ENCODE peak calls at places on chromosome 10, in eight cellular contexts. M, G, W, V, X, K, Z and Y are unnamed samples.
A peak's percentile ranks its signal among the peaks of the same experiment; 100 is the strongest.

GRCh38 chr10:63431962-63432797 is 33.6 kb downstream of the JMJD1C start:
- DNase-seq in M (no peak), G (no peak), W (no peak), V (peak; percentile 14), X (no peak), K (peak; percentile 23), Z (no peak), Y (no peak)

GRCh38 chr10:62188021-62188616 is 80.5 kb downstream of the RTKN2 start:
- DNase-seq in M (no peak), G (no peak), W (no peak), V (no peak), X (no peak), K (no peak), Z (no peak), Y (no peak)

GRCh38 chr10:67452892-67453291 is 243.1 kb downstream of the CTNNA3 start:
- DNase-seq in M (no peak), G (peak; percentile 18), W (peak; percentile 14), V (no peak), X (no peak), K (no peak), Z (no peak), Y (no peak)

GRCh38 chr10:127227027-127227426 is 30.6 kb upstream of the INSYN2A start:
- DNase-seq in M (no peak), G (no peak), W (no peak), V (no peak), X (no peak), K (no peak), Z (no peak), Y (no peak)

GRCh38 chr10:66190413-66190812 is 735.4 kb upstream of the LRRTM3 start:
- DNase-seq in M (no peak), G (no peak), W (no peak), V (no peak), X (no peak), K (no peak), Z (no peak), Y (no peak)

GRCh38 chr10:28130267-28130666 is 131.4 kb upstream of the ODAD2 start:
- DNase-seq in M (no peak), G (no peak), W (no peak), V (peak; percentile 75), X (no peak), K (no peak), Z (no peak), Y (no peak)

GRCh38 chr10:1151071-1152033 is 95.2 kb downstream of the WDR37 start:
- DNase-seq in M (no peak), G (no peak), W (no peak), V (peak; percentile 7), X (no peak), K (no peak), Z (no peak), Y (no peak)

GRCh38 chr10:792083-792791 is 102.8 kb upstream of the DIP2C start:
- DNase-seq in M (peak; percentile 41), G (no peak), W (no peak), V (no peak), X (no peak), K (no peak), Z (no peak), Y (no peak)

GRCh38 chr10:102555781-102556328 is 52.1 kb downstream of the SUFU start:
- DNase-seq in M (no peak), G (no peak), W (no peak), V (peak; percentile 88), X (peak; percentile 57), K (no peak), Z (no peak), Y (no peak)

GRCh38 chr10:1085258-1085657 is 29.1 kb downstream of the WDR37 start:
- DNase-seq in M (no peak), G (peak; percentile 16), W (no peak), V (peak; percentile 14), X (no peak), K (no peak), Z (no peak), Y (no peak)

GRCh38 chr10:72316748-72317435 is 37.8 kb downstream of the DNAJB12 start:
- DNase-seq in M (peak; percentile 85), G (peak; percentile 78), W (peak; percentile 84), V (no peak), X (peak; percentile 50), K (no peak), Z (no peak), Y (no peak)

GRCh38 chr10:58152698-58153263 is 114.9 kb downstream of the IPMK start:
- DNase-seq in M (peak; percentile 55), G (peak; percentile 57), W (peak; percentile 13), V (peak; percentile 53), X (peak; percentile 9), K (no peak), Z (peak; percentile 45), Y (no peak)

GRCh38 chr10:131061221-131061620 is 250.3 kb downstream of the TCERG1L start:
- DNase-seq in M (no peak), G (no peak), W (no peak), V (no peak), X (no peak), K (no peak), Z (no peak), Y (no peak)

GRCh38 chr10:9052767-9053166 is 998.3 kb downstream of the GATA3 start:
- DNase-seq in M (no peak), G (no peak), W (no peak), V (no peak), X (no peak), K (no peak), Z (no peak), Y (no peak)

GRCh38 chr10:18334116-18334867 is 194.1 kb downstream of the CACNB2 start:
- DNase-seq in M (no peak), G (no peak), W (no peak), V (peak; percentile 18), X (no peak), K (no peak), Z (no peak), Y (no peak)

GRCh38 chr10:100826983-100827818 is 81.8 kb downstream of the PAX2 start:
- DNase-seq in M (no peak), G (peak; percentile 74), W (no peak), V (no peak), X (no peak), K (no peak), Z (no peak), Y (no peak)

GRCh38 chr10:42975558-42976352 is 101.1 kb upstream of the RET start:
- DNase-seq in M (no peak), G (peak; percentile 4), W (no peak), V (no peak), X (no peak), K (no peak), Z (no peak), Y (no peak)

GRCh38 chr10:125414998-125415397 is 254.6 kb upstream of the CTBP2 start:
- DNase-seq in M (no peak), G (peak; percentile 12), W (no peak), V (peak; percentile 35), X (no peak), K (no peak), Z (no peak), Y (no peak)

GRCh38 chr10:42951486-42952251 is 125.2 kb upstream of the RET start:
- DNase-seq in M (peak; percentile 46), G (peak; percentile 75), W (no peak), V (no peak), X (no peak), K (no peak), Z (no peak), Y (no peak)

GRCh38 chr10:131418686-131419085 is 107.2 kb upstream of the TCERG1L start:
- DNase-seq in M (no peak), G (no peak), W (no peak), V (no peak), X (no peak), K (no peak), Z (no peak), Y (no peak)

GRCh38 chr10:18224626-18225445 is 84.6 kb downstream of the CACNB2 start:
- DNase-seq in M (no peak), G (peak; percentile 26), W (no peak), V (no peak), X (no peak), K (no peak), Z (peak; percentile 28), Y (no peak)

GRCh38 chr10:69375307-69376151 is 41.2 kb downstream of the TACR2 start:
- DNase-seq in M (no peak), G (peak; percentile 75), W (no peak), V (no peak), X (peak; percentile 94), K (no peak), Z (no peak), Y (no peak)
- TF ChIP-seq POLR2A in M (no peak), G (no peak), W (no peak), V (no peak), X (no peak), K (no peak), Z (no peak), Y (no peak)

DNA sequence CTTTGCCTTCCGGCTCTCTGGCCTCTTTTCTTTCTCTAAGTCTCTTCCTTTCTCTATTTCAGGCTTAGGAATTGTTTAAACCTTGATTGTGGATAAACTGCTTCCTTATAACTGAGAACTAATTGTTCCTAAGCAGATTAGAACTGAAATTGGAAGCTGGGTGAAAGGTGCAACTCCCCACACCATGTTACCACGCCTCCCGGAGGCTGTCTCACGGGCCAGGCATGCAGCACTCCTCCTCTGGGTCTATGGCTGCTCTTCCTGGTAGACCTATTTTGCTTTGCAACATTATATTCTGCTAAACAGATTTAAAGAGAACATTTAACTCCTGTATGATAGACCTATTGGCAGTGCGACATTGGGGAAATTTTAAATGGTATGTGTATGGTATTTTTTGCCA is 298.3 kb downstream of the CCSER2 start:
- DNase-seq in M (no peak), G (no peak), W (no peak), V (no peak), X (no peak), K (no peak), Z (no peak), Y (no peak)
- H3K27me3 ChIP-seq in M (no peaks in the 10 kb centered on the region), G (no peaks in the 10 kb centered on the region), W (no peaks in the 10 kb centered on the region), V (no peaks in the 10 kb centered on the region), X (no peaks in the 10 kb centered on the region), K (no peaks in the 10 kb centered on the region), Z (no peaks in the 10 kb centered on the region), Y (no peaks in the 10 kb centered on the region)

DNA sequence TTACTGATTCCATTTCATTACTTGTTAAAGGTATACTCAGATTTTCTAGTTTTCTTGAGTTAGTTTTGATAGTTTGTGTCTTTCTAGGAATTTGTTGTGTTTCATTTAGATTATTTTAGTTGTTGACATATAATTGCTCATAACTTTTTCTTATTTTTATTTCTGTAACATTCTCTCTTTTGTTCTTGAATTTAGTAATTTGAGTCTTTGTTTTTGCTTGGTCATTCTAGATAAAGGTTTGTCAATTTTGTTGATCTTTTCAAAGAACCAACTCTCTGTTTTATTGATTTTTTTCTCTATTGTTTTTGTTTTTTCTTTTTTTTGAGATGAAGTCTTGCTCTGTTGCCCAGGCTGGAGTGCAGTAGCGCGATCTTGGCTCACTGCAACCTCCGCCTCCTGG is 7.2 kb downstream of the EXOC6 start:
- DNase-seq in M (no peak), G (no peak), W (no peak), V (no peak), X (no peak), K (no peak), Z (no peak), Y (no peak)
- TF ChIP-seq CTCF in M (no peak), G (no peak), W (no peak), V (no peak), X (no peak), K (no peak), Z (no peak), Y (no peak)

GRCh38 chr10:31697271-31698168 is 231.1 kb downstream of the ARHGAP12 start:
- DNase-seq in M (peak; percentile 63), G (peak; percentile 50), W (peak; percentile 92), V (peak; percentile 85), X (peak; percentile 10), K (no peak), Z (peak; percentile 80), Y (peak; percentile 25)
- TF ChIP-seq POLR2A in M (no peak), G (no peak), W (no peak), V (no peak), X (no peak), K (no peak), Z (peak; percentile 22), Y (peak; percentile 32)

GRCh38 chr10:120386896-120387295 is 70.1 kb upstream of the PLPP4 start:
- DNase-seq in M (no peak), G (no peak), W (no peak), V (no peak), X (no peak), K (no peak), Z (no peak), Y (no peak)
- H3K27me3 ChIP-seq in M (no peaks in the 10 kb centered on the region), G (no peaks in the 10 kb centered on the region), W (peaks cover 3% of the 10 kb centered on the region), V (no peaks in the 10 kb centered on the region), X (no peaks in the 10 kb centered on the region), K (no peaks in the 10 kb centered on the region), Z (no peaks in the 10 kb centered on the region), Y (no peaks in the 10 kb centered on the region)